ENCODE peak calls at places on chromosomes 13 and 19, in four cellular contexts. R is A549, M is HepG2, O is H1. V is an unnamed sample.

GRCh38 chr19:32902448-32902847 is 32.9 kb upstream of the SLC7A9 start:
- DNase-seq in R (no peak), M (no peak), O (no peak), V (no peak)

GRCh38 chr19:45643927-45644771 is 5.0 kb upstream of the EML2 start:
- DNase-seq in M (no peak), R (no peak), O (no peak), V (no peak)

GRCh38 chr19:13366529-13367143 is 139.6 kb downstream of the CACNA1A start:
- DNase-seq in R (peak), M (no peak), O (peak), V (peak)

GRCh38 chr13:71517004-71517403 is 350.0 kb downstream of the DACH1 start:
- DNase-seq in M (no peak), R (no peak), O (no peak), V (no peak)

GRCh38 chr19:16457954-16458331 is 13.8 kb downstream of the EPS15L1 start:
- DNase-seq in R (no peak), O (no peak), M (no peak), V (no peak)

GRCh38 chr19:17256130-17256529 is 8.4 kb downstream of the USHBP1 start:
- DNase-seq in R (no peak), O (no peak), M (no peak), V (no peak)

GRCh38 chr13:104779311-104779710 is 1713.1 kb upstream of the SLC10A2 start:
- DNase-seq in R (no peak), M (no peak), O (no peak), V (no peak)

GRCh38 chr13:35724480-35724879 is 248.0 kb upstream of the MAB21L1 start:
- DNase-seq in O (no peak), R (no peak), M (no peak), V (no peak)

GRCh38 chr19:40055049-40055448 is 982 bp downstream of the ZNF780B start:
- DNase-seq in R (no peak), M (no peak), O (no peak), V (peak)

GRCh38 chr13:77500094-77500493 is 35.4 kb upstream of the SCEL start:
- DNase-seq in M (no peak), R (no peak), O (no peak), V (no peak)

GRCh38 chr13:108777421-108778420 is 148.3 kb downstream of the MYO16 start:
- DNase-seq in R (peak), M (peak), O (no peak), V (no peak)

GRCh38 chr13:81393686-81394085 is 1052.8 kb upstream of the SPRY2 start:
- DNase-seq in R (no peak), M (no peak), O (no peak), V (no peak)

GRCh38 chr19:45069056-45069455 is 7.2 kb downstream of the ZNF296 start:
- DNase-seq in O (no peak), M (no peak), R (peak), V (no peak)

GRCh38 chr19:49690656-49691242 is at the start of gene CPT1C:
- DNase-seq in R (no peak), O (peak), M (no peak), V (no peak)

GRCh38 chr13:112567161-112567862 is 20.6 kb downstream of the TUBGCP3 start:
- DNase-seq in O (no peak), M (no peak), R (no peak), V (no peak)

GRCh38 chr13:91468301-91468700 is 69.9 kb downstream of the GPC5 start:
- DNase-seq in O (no peak), M (no peak), R (peak), V (no peak)

GRCh38 chr19:8390617-8390981 is 439 bp downstream of the RAB11B start:
- DNase-seq in M (peak), R (peak), O (peak), V (peak)
- TF ChIP-seq PHF8 in M (peak), R (no peak), O (no peak), V (no peak)

GRCh38 chr19:41793414-41793727 is 3.0 kb upstream of the CEACAM3 start:
- DNase-seq in M (no peak), R (no peak), O (no peak), V (no peak)

GRCh38 chr19:41795031-41795461 is 1.3 kb upstream of the CEACAM3 start:
- DNase-seq in R (peak), M (peak), O (peak), V (peak)

GRCh38 chr19:41796362-41796761 is at the start of gene CEACAM3:
- DNase-seq in M (no peak), R (no peak), O (no peak), V (no peak)

DNA sequence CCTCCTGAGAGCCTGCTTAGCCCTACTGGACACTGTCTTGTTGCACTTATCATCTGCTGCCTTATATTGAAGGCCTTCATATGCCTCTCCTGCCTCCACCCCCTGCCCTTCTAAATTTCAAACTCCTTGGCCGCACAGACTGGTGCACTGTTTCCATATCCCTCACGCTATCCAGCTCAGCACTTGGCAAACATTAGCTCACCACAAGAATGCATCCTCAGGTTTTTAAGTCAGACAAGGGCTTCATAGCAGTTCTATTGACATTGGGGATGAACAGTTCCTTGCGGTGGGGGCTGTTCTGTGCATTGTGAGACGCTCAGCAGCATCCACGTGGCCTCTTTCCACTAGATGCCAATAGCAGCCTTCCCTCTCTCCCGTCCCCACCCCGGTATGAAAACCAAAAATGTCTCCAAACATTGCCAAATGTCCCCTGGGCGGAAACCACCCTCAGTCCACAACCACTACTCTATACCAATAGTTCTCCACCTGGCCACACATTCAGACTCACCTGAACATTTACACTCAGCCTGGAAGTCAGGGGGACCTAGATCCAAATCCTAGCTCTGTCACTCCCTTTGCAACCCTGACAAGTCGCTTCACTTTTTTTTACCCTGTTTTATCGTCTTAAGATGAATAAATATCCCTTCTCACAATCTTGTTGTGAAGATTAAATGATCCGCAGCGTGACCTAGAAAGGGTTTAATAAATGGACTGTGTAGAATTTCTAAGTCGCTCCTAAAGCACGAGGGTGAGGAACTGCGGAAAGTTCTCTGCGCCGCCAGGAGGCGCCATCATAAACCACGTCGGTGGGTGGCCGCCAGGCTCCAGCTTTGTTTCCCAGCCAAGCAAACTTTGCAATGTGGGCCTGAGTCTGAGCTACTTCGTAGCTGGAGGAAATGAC is 3.6 kb upstream of the CEACAM3 start:
- DNase-seq in M (peak), R (peak), O (peak), V (peak)
- TF ChIP-seq PHF8 in M (no peak), R (no peak), O (no peak), V (no peak)

DNA sequence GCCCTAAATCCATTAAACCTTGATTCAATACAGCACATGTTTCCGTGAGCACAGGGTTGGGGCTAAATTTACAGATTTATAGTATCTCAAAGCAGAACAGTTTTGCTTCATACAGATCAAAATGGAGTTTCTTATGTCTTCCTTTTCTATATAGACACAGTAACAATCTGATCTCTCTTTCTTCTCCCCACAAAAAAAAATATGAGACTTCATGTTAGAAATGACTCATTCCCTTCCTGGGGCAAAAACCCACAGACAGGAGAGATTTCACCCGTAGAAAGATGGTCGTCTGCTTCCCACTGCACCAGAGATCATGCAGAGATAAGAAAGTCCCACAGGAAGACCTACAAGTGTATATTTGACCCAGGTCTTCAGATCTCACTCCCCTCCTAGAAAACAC is 7.7 kb upstream of the ZNF611 start:
- DNase-seq in R (no peak), M (no peak), O (no peak), V (no peak)
- TF ChIP-seq PHF8 in R (no peak), M (no peak), O (no peak), V (no peak)

DNA sequence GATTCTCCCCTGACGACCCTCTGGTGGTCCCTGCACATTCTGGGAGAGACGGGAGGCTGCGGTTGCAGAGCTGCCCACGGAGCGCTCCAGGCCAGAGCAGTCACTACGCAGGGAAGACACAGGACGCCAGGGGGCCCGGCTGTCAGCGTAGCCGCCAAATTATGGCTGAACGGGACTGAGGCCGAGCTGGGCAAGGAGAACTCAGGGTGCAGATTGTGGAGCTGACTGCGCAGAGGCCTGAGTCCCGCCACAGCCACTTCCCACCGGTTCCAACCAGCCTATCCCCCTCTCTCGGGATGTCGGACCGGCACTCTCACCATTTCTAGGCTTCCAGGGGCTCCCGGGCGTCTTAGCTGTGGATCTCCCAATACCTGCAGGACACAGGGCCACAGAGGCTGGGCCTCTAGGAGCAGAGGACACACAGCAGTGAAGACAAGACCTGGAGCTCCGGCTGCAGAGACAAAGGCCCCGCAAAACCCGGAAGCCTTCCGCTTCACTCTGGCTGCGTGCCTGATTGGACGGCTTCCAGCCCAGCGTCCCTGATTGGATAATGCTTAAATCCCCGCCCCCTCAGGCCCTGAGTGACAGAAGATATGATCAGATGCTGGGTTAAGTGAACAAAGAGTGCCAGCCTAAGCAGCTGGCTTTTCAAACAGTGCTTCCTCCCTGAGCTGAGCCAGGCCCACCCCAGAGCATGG is at the start of gene ZNF737:
- DNase-seq in O (peak), R (peak), M (peak), V (peak)
- TF ChIP-seq PHF8 in O (peak), R (no peak), M (peak), V (peak)

GRCh38 chr13:29182216-29182615 is 362.1 kb downstream of the MTUS2 start:
- DNase-seq in R (no peak), M (no peak), O (no peak), V (no peak)
- TF ChIP-seq PHF8 in R (no peak), M (no peak), O (no peak), V (no peak)

GRCh38 chr13:26558912-26559485 is 1.5 kb downstream of the WASF3 start:
- DNase-seq in O (no peak), M (peak), R (no peak), V (no peak)

GRCh38 chr13:26555413-26555812 is 2.1 kb upstream of the WASF3 start:
- DNase-seq in O (no peak), R (no peak), M (no peak), V (no peak)

GRCh38 chr13:26558074-26558805 is 757 bp downstream of the WASF3 start:
- DNase-seq in R (no peak), O (peak), M (no peak), V (no peak)

GRCh38 chr13:26557393-26558073 is at the start of gene WASF3:
- DNase-seq in M (peak), O (peak), R (peak), V (peak)

GRCh38 chr13:26557051-26557392 is 461 bp upstream of the WASF3 start:
- DNase-seq in M (no peak), O (no peak), R (no peak), V (no peak)
- TF ChIP-seq PHF8 in M (no peak), O (no peak), R (no peak), V (no peak)